ENCODE peak calls at places on chromosomes 16 and 17, in nine cellular contexts. K is lower lobe of right lung, R is HCT116, D is skeletal muscle cell, H is AG04450, L is cardiac fibroblast, E is GM23338, M is upper lobe of right lung, W is fibroblast of pulmonary artery. I is an unnamed sample.

GRCh38 chr17:82097187-82097918 is 683 bp downstream of the FASN start:
- DNase-seq in L (peak), D (no peak), R (no peak), M (peak), E (peak), W (peak), K (peak), H (no peak), I (peak)

GRCh38 chr16:11487289-11487688 is 99.4 kb downstream of the LITAF start:
- DNase-seq in E (no peak), H (no peak), R (no peak), D (no peak), W (no peak), M (no peak), L (no peak), K (no peak), I (no peak)

GRCh38 chr17:2174471-2175293 is 119.8 kb downstream of the HIC1 start:
- DNase-seq in D (peak), M (peak), H (peak), K (peak), W (peak), R (no peak), E (peak), L (peak), I (no peak)

GRCh38 chr17:13140750-13141149 is 122.9 kb upstream of the ELAC2 start:
- DNase-seq in E (peak), D (no peak), K (no peak), M (no peak), R (no peak), H (no peak), L (no peak), W (peak), I (peak)

GRCh38 chr17:58995247-58995940 is 111.3 kb downstream of the TRIM37 start:
- DNase-seq in H (no peak), K (no peak), L (peak), M (no peak), R (no peak), E (no peak), D (no peak), W (no peak), I (no peak)

GRCh38 chr16:78230832-78231231 is 131.4 kb downstream of the WWOX start:
- DNase-seq in W (peak), K (no peak), H (no peak), D (no peak), L (no peak), R (no peak), M (no peak), E (no peak), I (no peak)

GRCh38 chr16:85640606-85641005 is 27.5 kb downstream of the GSE1 start:
- DNase-seq in D (no peak), K (no peak), M (no peak), E (no peak), L (no peak), R (no peak), W (no peak), H (no peak), I (no peak)

GRCh38 chr16:10817963-10818941 is at the start of gene TVP23A:
- DNase-seq in D (no peak), W (peak), L (no peak), E (peak), H (no peak), R (no peak), K (no peak), M (no peak), I (no peak)

GRCh38 chr16:56600398-56600999 is 7.9 kb upstream of the MT2A start:
- DNase-seq in D (no peak), H (no peak), M (no peak), R (peak), E (peak), K (no peak), L (peak), W (peak), I (peak)

GRCh38 chr16:74999208-74999682 is 421 bp downstream of the ZNRF1 start:
- DNase-seq in W (no peak), K (peak), M (peak), H (no peak), E (peak), R (no peak), L (peak), D (no peak), I (peak)

GRCh38 chr17:6072157-6072556 is 2.0 kb downstream of the WSCD1 start:
- DNase-seq in L (peak), M (no peak), H (no peak), R (no peak), K (no peak), W (no peak), D (no peak), E (no peak), I (no peak)

GRCh38 chr17:40621558-40621957 is 26.1 kb downstream of the SMARCE1 start:
- DNase-seq in L (no peak), R (no peak), M (no peak), H (peak), K (no peak), E (no peak), W (no peak), D (no peak), I (no peak)

GRCh38 chr16:50152807-50153647 is at the start of gene TENT4B:
- DNase-seq in K (peak), H (peak), W (peak), M (peak), D (peak), L (peak), R (peak), E (peak), I (peak)

GRCh38 chr16:89193021-89193575 is 7.2 kb downstream of the SLC22A31 start:
- DNase-seq in K (peak), L (no peak), R (peak), E (peak), M (peak), W (peak), H (no peak), D (peak), I (peak)

GRCh38 chr16:78292726-78293380 is 193.4 kb downstream of the WWOX start:
- DNase-seq in H (no peak), M (no peak), K (no peak), E (no peak), D (no peak), W (no peak), R (no peak), L (no peak), I (no peak)

GRCh38 chr16:48000622-48001021 is 155.2 kb downstream of the ABCC12 start:
- DNase-seq in L (no peak), W (no peak), E (no peak), D (no peak), R (no peak), K (no peak), M (no peak), H (no peak), I (no peak)

GRCh38 chr17:76472726-76473125 is 5.3 kb downstream of the AANAT start:
- DNase-seq in H (no peak), M (no peak), D (no peak), E (no peak), R (no peak), L (no peak), W (no peak), K (no peak), I (no peak)

GRCh38 chr17:42329025-42329976 is 41.0 kb downstream of the STAT5A start:
- DNase-seq in K (no peak), H (peak), E (peak), D (no peak), M (no peak), L (peak), W (peak), R (no peak), I (no peak)

GRCh38 chr17:61058066-61058465 is 341.6 kb upstream of the TBX2 start:
- DNase-seq in D (no peak), L (no peak), R (no peak), W (no peak), H (no peak), E (no peak), M (no peak), K (no peak), I (no peak)

GRCh38 chr16:85535352-85536072 is 77.6 kb upstream of the GSE1 start:
- DNase-seq in R (no peak), W (no peak), D (no peak), M (no peak), L (no peak), E (no peak), H (no peak), K (no peak), I (peak)

GRCh38 chr17:40362696-40363479 is 1.6 kb downstream of the GJD3 start:
- DNase-seq in D (no peak), W (peak), L (peak), K (peak), E (peak), M (peak), R (peak), H (no peak), I (peak)

GRCh38 chr16:54284319-54284930 is 2.2 kb downstream of the IRX3 start:
- DNase-seq in R (no peak), K (no peak), M (no peak), W (no peak), E (peak), H (no peak), L (no peak), D (no peak), I (peak)

GRCh38 chr16:77763994-77764393 is 24.4 kb upstream of the VAT1L start:
- DNase-seq in M (no peak), D (no peak), E (no peak), K (no peak), L (no peak), R (no peak), H (no peak), W (no peak), I (no peak)

DNA sequence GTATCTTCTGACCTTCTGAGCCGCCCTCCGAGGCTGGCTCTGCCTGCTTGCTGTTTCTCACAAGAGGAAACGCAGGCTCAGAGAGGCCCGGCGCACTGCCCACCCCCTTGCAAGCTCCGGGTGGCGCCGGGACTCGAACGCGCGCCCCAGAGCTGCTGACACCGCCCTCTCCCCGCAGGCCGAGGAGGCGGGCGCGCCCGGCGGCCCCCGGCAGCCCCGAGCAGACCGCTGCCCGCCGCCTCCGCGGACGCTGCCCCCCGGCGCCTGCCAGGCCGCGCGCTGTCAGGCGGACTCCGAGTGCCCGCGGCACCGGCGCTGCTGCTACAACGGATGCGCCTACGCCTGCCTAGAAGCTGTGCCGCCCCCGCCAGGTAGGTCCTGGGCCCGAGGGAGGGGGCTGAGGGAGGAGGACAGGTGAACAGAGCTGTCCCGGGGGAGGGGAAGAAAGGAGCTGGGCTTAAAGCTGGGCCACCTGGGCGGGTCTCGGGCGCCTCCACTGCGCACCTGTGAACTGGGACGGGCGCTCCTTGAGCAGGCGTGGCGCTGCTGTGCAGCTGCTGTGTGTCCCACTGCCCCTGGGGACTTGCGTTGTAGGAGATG is 18.2 kb downstream of the WFDC1 start:
- DNase-seq in R (peak), M (peak), E (peak), D (no peak), W (no peak), L (no peak), H (no peak), K (peak), I (no peak)
- H3K4me3 ChIP-seq in R (peak), M (peak), E (peak), D (no peak), W (no peak), L (no peak), H (no peak), K (peak), I (no peak)

DNA sequence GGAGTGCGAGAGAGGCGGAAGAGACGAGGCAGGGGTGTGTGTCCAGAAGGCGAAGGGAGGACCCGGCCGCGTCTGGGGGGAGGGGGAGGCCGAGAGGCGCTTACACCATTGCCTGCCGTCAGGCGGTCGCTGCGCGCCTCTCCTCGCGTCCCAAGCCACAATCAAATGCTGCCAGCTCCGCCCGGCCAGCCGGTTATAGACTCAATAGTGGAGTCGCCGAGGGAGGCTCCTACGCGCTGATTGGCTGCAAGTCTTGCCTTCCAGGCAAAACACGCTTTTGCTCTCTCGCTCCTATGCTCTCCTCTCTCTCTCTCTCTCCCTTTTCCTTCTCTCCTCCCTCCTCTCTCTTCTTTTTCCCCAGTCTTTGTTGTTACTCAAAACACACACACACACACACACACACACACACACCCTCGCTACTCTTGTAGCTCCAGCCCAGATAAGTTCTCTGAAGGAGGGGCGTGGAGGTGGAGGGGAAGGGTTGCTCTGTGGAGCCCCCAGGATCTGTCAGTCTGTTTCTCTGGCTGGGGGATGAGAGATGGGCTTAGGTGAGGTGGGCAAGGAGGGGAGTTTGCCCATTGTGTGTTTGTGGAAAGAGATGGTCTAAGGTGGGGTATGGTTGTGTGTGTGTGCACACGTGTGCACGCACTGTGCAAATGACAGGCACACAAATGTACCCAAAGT is at the start of gene DLX3:
- DNase-seq in E (peak), M (peak), H (no peak), K (peak), R (no peak), W (peak), D (peak), L (peak), I (peak)
- H3K4me3 ChIP-seq in E (peak), M (peak), H (peak), K (peak), R (no peak), W (peak), D (no peak), L (peak), I (no peak)

DNA sequence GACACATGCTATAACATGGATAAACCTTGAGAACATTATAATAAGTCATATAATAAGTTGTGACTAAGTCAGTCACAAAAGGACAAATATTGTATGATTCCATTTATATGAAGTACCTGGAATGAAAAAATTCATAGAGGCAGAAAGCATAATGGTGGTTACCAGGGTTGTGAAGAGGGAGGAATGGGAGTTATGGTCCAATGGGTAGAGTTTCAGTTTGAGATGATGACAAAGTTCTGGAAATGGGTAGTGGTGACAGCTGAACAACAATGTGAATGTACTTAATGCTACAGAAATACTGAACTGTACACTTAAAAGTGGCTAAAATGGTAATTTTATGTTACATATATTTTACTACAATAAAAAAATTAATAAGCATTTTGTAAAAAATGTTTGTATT is 49.7 kb downstream of the MYO1D start:
- DNase-seq in W (no peak), L (no peak), M (no peak), H (no peak), K (no peak), D (no peak), R (no peak), E (no peak), I (no peak)
- H3K4me3 ChIP-seq in W (no peak), L (no peak), M (no peak), H (no peak), K (no peak), D (no peak), R (no peak), E (no peak), I (no peak)

DNA sequence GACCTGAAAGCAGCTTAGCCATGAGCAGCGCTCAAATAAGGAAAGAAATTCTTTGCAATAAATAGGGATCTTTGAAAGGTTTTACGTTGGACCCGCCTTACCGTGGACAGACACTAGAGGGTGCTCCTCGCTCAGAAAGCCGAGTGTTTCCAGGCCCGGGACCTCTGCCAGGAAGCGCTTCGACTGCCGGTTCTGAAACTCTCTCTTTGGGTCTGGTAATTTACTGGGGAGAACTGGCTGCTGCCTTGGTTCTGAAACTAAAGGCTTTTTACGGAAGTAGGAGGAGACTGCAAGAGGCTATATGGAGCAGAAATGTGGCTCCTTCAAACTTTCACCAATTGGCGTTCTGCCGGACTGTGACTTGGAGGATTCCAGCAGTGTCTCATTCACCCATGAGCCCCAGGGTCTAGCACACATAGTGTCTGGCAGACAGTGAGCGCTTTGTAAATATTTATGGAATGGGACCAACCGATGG is 45.6 kb upstream of the HOXB9 start:
- DNase-seq in M (peak), R (peak), E (peak), D (peak), H (peak), W (peak), L (peak), K (peak), I (peak)
- H3K4me3 ChIP-seq in M (peak), R (peak), E (peak), D (peak), H (peak), W (peak), L (peak), K (peak), I (no peak)

DNA sequence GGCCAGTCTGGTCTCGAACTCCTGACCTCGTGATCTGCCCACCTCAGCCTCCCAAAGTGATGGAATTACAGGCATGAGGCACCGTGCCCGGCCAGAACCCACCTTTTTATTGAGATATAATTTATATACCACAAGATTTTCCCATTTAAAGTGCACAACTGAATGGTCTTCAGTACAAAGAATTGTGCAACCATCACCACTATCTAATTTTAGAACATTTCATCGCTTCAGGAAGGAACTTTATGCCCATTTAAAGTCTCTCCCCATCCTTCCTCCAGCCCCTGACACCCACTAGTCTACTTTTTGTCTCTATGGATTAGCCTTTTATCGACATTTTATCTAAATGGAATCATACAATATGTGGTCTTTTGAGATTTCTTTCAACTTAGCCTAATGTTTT is 25.4 kb upstream of the HELZ start:
- DNase-seq in E (no peak), W (no peak), K (no peak), R (no peak), H (no peak), D (no peak), M (no peak), L (no peak), I (peak)
- H3K4me3 ChIP-seq in E (no peak), W (no peak), K (no peak), R (no peak), H (no peak), D (no peak), M (no peak), L (no peak), I (no peak)

GRCh38 chr17:74795327-74796020 is 19.3 kb upstream of the NAT9 start:
- DNase-seq in K (no peak), L (no peak), W (no peak), E (no peak), D (no peak), R (no peak), H (no peak), M (no peak), I (no peak)

GRCh38 chr17:74796211-74796610 is 20.1 kb upstream of the NAT9 start:
- DNase-seq in L (no peak), W (no peak), D (no peak), K (no peak), M (no peak), R (no peak), E (no peak), H (no peak), I (no peak)

GRCh38 chr17:74798239-74798707 is 22.1 kb upstream of the NAT9 start:
- DNase-seq in H (no peak), W (no peak), R (no peak), M (no peak), E (no peak), L (no peak), K (no peak), D (no peak), I (no peak)

GRCh38 chr17:74799097-74799496 is 23.0 kb upstream of the NAT9 start:
- DNase-seq in H (no peak), M (no peak), L (no peak), E (no peak), K (no peak), W (no peak), D (no peak), R (no peak), I (no peak)

DNA sequence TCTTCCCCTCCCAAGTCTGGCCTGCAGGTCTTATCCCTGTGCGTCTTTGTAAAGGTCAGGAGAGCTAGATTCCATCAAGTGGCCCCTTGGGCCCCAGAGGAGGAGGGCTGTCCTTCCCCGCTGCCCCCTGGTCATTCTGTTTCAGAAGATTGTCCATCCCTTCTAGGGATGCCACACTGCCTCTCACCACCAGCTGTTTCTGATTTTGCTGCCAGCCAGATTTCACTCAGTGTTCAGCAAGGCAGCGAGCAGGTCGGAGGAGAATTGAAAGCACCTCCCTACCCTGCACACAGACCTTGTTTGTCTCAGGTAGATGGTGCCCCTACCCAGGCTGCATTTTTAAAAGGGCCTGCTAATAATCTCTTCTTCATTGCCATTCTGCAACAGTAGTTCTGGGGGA is 21.7 kb upstream of the NAT9 start:
- DNase-seq in E (no peak), W (no peak), L (no peak), H (no peak), R (no peak), K (no peak), M (no peak), D (no peak), I (no peak)
- H3K4me3 ChIP-seq in E (no peak), W (no peak), L (no peak), H (no peak), R (no peak), K (no peak), M (no peak), D (no peak), I (no peak)

GRCh38 chr16:67199011-67199807 is at the start of gene ELMO3:
- DNase-seq in M (peak), K (peak), E (peak), L (no peak), H (no peak), R (no peak), W (no peak), D (no peak), I (no peak)
- H3K4me3 ChIP-seq in M (peak), K (peak), E (peak), L (no peak), H (no peak), R (peak), W (no peak), D (no peak), I (no peak)